ENCODE peak calls at places on chromosome X, in seven cellular contexts. One of them, this sample, is unnamed.

GRCh38 chrX:53294024-53294648 is 12.8 kb upstream of the IQSEC2 start:
- DNase-seq in NB4: peak
- DNase-seq in brain microvascular endothelial cell: peak
- DNase-seq in fibroblast of the aortic adventitia: peak
- DNase-seq in left lung: no peak
- DNase-seq in pancreas: no peak
- DNase-seq in lung: no peak
- DNase-seq in this sample: no peak

GRCh38 chrX:154791467-154791866 is 13.8 kb downstream of the MPP1 start:
- DNase-seq in NB4: no peak
- DNase-seq in brain microvascular endothelial cell: no peak
- DNase-seq in fibroblast of the aortic adventitia: no peak
- DNase-seq in left lung: no peak
- DNase-seq in pancreas: no peak
- DNase-seq in lung: no peak
- DNase-seq in this sample: no peak

GRCh38 chrX:82945332-82945731 is 562.8 kb upstream of the POU3F4 start:
- DNase-seq in NB4: no peak
- DNase-seq in brain microvascular endothelial cell: no peak
- DNase-seq in fibroblast of the aortic adventitia: no peak
- DNase-seq in left lung: no peak
- DNase-seq in pancreas: no peak
- DNase-seq in lung: no peak
- DNase-seq in this sample: no peak

GRCh38 chrX:100911731-100912130 is 17.0 kb downstream of the XKRX start:
- DNase-seq in NB4: no peak
- DNase-seq in brain microvascular endothelial cell: no peak
- DNase-seq in fibroblast of the aortic adventitia: no peak
- DNase-seq in left lung: no peak
- DNase-seq in pancreas: no peak
- DNase-seq in lung: no peak
- DNase-seq in this sample: no peak

GRCh38 chrX:154373340-154374306 is 811 bp downstream of the FLNA start:
- DNase-seq in NB4: peak
- DNase-seq in brain microvascular endothelial cell: peak
- DNase-seq in fibroblast of the aortic adventitia: peak
- DNase-seq in left lung: no peak
- DNase-seq in pancreas: peak
- DNase-seq in lung: peak
- DNase-seq in this sample: peak

GRCh38 chrX:124194209-124194608 is 138.3 kb upstream of the TEX13D start:
- DNase-seq in NB4: no peak
- DNase-seq in brain microvascular endothelial cell: no peak
- DNase-seq in fibroblast of the aortic adventitia: no peak
- DNase-seq in left lung: no peak
- DNase-seq in pancreas: no peak
- DNase-seq in lung: no peak
- DNase-seq in this sample: no peak

GRCh38 chrX:4243759-4244158 is 530.3 kb upstream of the PRKX start:
- DNase-seq in NB4: no peak
- DNase-seq in brain microvascular endothelial cell: no peak
- DNase-seq in fibroblast of the aortic adventitia: no peak
- DNase-seq in left lung: no peak
- DNase-seq in pancreas: no peak
- DNase-seq in lung: no peak
- DNase-seq in this sample: no peak

GRCh38 chrX:80812176-80812575 is 2.5 kb upstream of the BRWD3 start:
- DNase-seq in NB4: peak
- DNase-seq in brain microvascular endothelial cell: peak
- DNase-seq in fibroblast of the aortic adventitia: peak
- DNase-seq in left lung: no peak
- DNase-seq in pancreas: no peak
- DNase-seq in lung: no peak
- DNase-seq in this sample: peak

GRCh38 chrX:57516491-57516890 is 75.3 kb upstream of the ZXDB start:
- DNase-seq in NB4: no peak
- DNase-seq in brain microvascular endothelial cell: no peak
- DNase-seq in fibroblast of the aortic adventitia: no peak
- DNase-seq in left lung: no peak
- DNase-seq in pancreas: no peak
- DNase-seq in lung: no peak
- DNase-seq in this sample: no peak

GRCh38 chrX:74349387-74349786 is 45.4 kb downstream of the ZCCHC13 start:
- DNase-seq in NB4: no peak
- DNase-seq in brain microvascular endothelial cell: peak
- DNase-seq in fibroblast of the aortic adventitia: peak
- DNase-seq in left lung: no peak
- DNase-seq in pancreas: no peak
- DNase-seq in lung: no peak
- DNase-seq in this sample: no peak

GRCh38 chrX:10158279-10158939 is 1.6 kb downstream of the CLCN4 start:
- DNase-seq in NB4: no peak
- DNase-seq in brain microvascular endothelial cell: no peak
- DNase-seq in fibroblast of the aortic adventitia: no peak
- DNase-seq in left lung: peak
- DNase-seq in pancreas: no peak
- DNase-seq in lung: no peak
- DNase-seq in this sample: no peak

GRCh38 chrX:1657367-1658082 is 42.7 kb downstream of the ASMT start:
- DNase-seq in NB4: peak
- DNase-seq in brain microvascular endothelial cell: no peak
- DNase-seq in fibroblast of the aortic adventitia: peak
- DNase-seq in left lung: no peak
- DNase-seq in pancreas: no peak
- DNase-seq in lung: no peak
- DNase-seq in this sample: no peak

GRCh38 chrX:131073607-131074006 is 15.5 kb downstream of the ARHGAP36 start:
- DNase-seq in NB4: no peak
- DNase-seq in brain microvascular endothelial cell: no peak
- DNase-seq in fibroblast of the aortic adventitia: no peak
- DNase-seq in left lung: no peak
- DNase-seq in pancreas: no peak
- DNase-seq in lung: no peak
- DNase-seq in this sample: no peak

GRCh38 chrX:130829526-130830515 is 73.2 kb downstream of the ENOX2 start:
- DNase-seq in NB4: peak
- DNase-seq in brain microvascular endothelial cell: no peak
- DNase-seq in fibroblast of the aortic adventitia: no peak
- DNase-seq in left lung: no peak
- DNase-seq in pancreas: no peak
- DNase-seq in lung: no peak
- DNase-seq in this sample: no peak

GRCh38 chrX:20347486-20347885 is 80.8 kb upstream of the RPS6KA3 start:
- DNase-seq in NB4: no peak
- DNase-seq in brain microvascular endothelial cell: peak
- DNase-seq in fibroblast of the aortic adventitia: peak
- DNase-seq in left lung: no peak
- DNase-seq in pancreas: no peak
- DNase-seq in lung: no peak
- DNase-seq in this sample: no peak

GRCh38 chrX:125620715-125621587 is 301.3 kb downstream of the TEX13C start:
- DNase-seq in NB4: no peak
- DNase-seq in brain microvascular endothelial cell: no peak
- DNase-seq in fibroblast of the aortic adventitia: no peak
- DNase-seq in left lung: no peak
- DNase-seq in pancreas: no peak
- DNase-seq in lung: no peak
- DNase-seq in this sample: no peak

DNA sequence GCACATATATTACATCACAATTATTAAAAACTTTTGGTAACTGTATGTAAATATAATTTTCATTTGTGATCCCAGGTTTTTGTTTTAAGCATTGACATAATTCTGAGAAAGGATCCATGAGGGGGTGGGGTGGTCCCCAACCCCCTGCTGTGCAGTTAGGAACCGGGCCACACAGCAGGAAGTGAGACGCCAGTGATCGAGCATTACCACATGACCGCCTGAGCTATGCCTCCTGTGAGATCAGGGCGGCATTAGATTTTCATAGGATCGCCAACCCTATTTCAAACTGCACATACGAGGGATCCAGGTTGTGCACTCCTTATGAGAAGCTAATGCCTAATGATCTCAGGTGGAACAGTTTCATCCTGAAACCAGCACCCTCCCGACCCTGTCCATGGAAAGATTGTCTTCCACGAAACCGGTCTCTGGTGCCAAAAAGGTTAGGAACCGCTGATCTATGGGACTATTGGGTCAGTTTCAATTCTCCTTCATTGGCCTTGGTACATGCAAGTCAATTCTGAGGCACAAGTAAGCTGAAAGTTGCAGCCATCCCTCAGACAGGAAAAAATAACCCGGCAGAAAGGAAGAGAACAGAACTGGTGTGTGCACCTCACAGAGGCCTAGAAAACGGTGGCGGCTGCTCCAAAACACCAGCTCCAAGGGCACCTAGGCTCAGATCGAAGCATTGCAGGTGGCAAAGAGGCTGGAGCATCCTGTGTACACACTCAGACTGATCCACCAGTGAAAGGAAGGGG is 7.0 kb upstream of the TMSB4X start:
- DNase-seq in NB4: peak
- DNase-seq in brain microvascular endothelial cell: no peak
- DNase-seq in fibroblast of the aortic adventitia: no peak
- DNase-seq in left lung: no peak
- DNase-seq in pancreas: no peak
- DNase-seq in lung: no peak
- DNase-seq in this sample: no peak
- H3K4me3 ChIP-seq in NB4: no peak
- H3K4me3 ChIP-seq in brain microvascular endothelial cell: no peak
- H3K4me3 ChIP-seq in fibroblast of the aortic adventitia: no peak
- H3K4me3 ChIP-seq in left lung: no peak
- H3K4me3 ChIP-seq in pancreas: no peak
- H3K4me3 ChIP-seq in lung: no peak
- H3K4me3 ChIP-seq in this sample: no peak

DNA sequence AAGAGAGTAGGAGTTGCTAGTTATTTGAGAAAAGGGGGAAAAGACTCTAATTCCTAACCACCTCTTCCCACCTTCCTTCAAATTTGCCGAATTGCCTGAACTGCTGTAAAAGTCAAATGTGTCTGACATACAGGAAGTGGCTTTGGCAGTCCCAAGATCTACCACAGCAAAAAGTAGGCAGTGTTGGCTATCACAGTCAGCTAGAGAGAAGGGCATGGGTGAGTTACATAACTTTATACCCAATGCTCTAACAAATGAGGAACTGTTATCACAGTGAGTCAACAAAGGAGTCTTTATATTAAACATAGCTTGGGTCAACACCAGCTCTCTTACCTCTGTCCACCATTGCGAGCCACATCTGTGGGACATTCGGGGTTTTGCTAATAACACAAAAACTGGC is 2.4 kb upstream of the MBNL3 start:
- DNase-seq in NB4: peak
- DNase-seq in brain microvascular endothelial cell: no peak
- DNase-seq in fibroblast of the aortic adventitia: no peak
- DNase-seq in left lung: no peak
- DNase-seq in pancreas: no peak
- DNase-seq in lung: no peak
- DNase-seq in this sample: peak
- TF ChIP-seq CTCF in NB4: peak
- TF ChIP-seq CTCF in brain microvascular endothelial cell: peak
- TF ChIP-seq CTCF in fibroblast of the aortic adventitia: no peak
- TF ChIP-seq CTCF in left lung: no peak
- TF ChIP-seq CTCF in pancreas: no peak
- TF ChIP-seq CTCF in lung: no peak
- TF ChIP-seq CTCF in this sample: peak

DNA sequence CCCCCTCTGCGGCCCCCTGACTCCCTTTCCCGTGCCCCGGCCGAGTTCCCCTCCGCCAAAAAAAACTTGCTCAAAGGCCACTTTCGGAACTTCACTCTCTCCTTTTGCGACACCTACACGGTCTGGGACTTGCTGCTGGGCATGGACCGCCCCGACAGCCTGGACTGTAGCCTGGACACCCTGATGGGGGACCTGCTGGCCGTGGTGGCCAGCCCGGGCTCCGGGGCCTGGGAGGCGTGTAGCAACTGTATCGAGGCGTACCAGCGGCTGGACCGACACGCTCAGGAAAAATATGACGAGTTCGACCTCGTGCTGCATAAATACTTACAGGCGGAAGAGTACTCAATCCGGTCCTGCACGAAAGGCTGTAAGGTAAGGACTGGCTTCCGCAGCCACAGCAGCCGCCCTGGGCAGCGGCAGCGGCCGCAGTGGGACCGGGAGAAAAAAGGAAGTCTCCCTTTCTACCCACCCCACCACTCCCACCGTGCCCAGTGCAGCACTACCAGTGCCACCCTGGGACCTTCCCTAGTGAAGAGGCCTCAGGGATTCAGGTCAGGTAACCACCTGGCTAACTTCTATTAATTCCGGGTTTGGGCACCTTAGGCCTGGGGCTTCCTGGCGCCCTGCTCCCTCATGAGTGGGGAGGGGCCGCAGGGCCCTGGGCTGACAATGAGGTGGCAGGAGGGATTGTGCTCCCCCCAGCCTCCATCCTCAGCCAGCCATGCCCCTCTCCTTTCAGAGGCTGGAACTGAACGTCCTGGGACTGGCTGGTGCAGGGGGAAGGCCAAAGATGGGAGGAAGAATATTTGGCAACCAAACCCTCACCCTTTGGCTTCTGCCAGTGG is 1.9 kb downstream of the NALF2 start:
- DNase-seq in NB4: no peak
- DNase-seq in brain microvascular endothelial cell: no peak
- DNase-seq in fibroblast of the aortic adventitia: no peak
- DNase-seq in left lung: no peak
- DNase-seq in pancreas: no peak
- DNase-seq in lung: peak
- DNase-seq in this sample: no peak
- H3K4me3 ChIP-seq in NB4: no peak
- H3K4me3 ChIP-seq in brain microvascular endothelial cell: no peak
- H3K4me3 ChIP-seq in fibroblast of the aortic adventitia: no peak
- H3K4me3 ChIP-seq in left lung: no peak
- H3K4me3 ChIP-seq in pancreas: peak
- H3K4me3 ChIP-seq in lung: no peak
- H3K4me3 ChIP-seq in this sample: no peak

DNA sequence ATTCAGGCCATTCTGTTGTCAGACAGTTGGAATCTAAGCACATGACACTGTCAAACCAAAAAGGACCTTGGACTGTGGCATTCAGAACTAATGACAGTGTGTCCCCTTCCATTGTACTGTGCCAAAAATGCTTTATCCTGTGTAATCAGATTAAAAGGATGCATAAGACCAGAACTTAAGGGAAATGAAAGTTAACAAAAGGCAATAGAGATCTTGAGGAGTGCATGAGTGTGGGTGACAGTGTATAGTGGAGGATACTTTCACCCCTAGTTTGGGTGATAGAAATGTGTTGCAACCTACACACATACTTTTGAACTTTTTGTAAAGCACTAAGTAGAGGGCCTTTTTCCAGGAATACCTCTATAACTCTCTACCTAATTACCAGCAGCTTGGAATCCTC is 4.5 kb downstream of the CYSLTR1 start:
- DNase-seq in NB4: no peak
- DNase-seq in brain microvascular endothelial cell: no peak
- DNase-seq in fibroblast of the aortic adventitia: no peak
- DNase-seq in left lung: no peak
- DNase-seq in pancreas: no peak
- DNase-seq in lung: no peak
- DNase-seq in this sample: no peak
- TF ChIP-seq CTCF in NB4: no peak
- TF ChIP-seq CTCF in brain microvascular endothelial cell: no peak
- TF ChIP-seq CTCF in fibroblast of the aortic adventitia: no peak
- TF ChIP-seq CTCF in left lung: no peak
- TF ChIP-seq CTCF in pancreas: no peak
- TF ChIP-seq CTCF in lung: no peak
- TF ChIP-seq CTCF in this sample: no peak

GRCh38 chrX:40148439-40149285 is 50.9 kb upstream of the BCOR start:
- DNase-seq in NB4: peak
- DNase-seq in brain microvascular endothelial cell: no peak
- DNase-seq in fibroblast of the aortic adventitia: no peak
- DNase-seq in left lung: no peak
- DNase-seq in pancreas: no peak
- DNase-seq in lung: no peak
- DNase-seq in this sample: no peak
- H3K4me3 ChIP-seq in NB4: peak
- H3K4me3 ChIP-seq in brain microvascular endothelial cell: no peak
- H3K4me3 ChIP-seq in fibroblast of the aortic adventitia: no peak
- H3K4me3 ChIP-seq in left lung: no peak
- H3K4me3 ChIP-seq in pancreas: no peak
- H3K4me3 ChIP-seq in lung: no peak
- H3K4me3 ChIP-seq in this sample: no peak

This sample was measured in Caco-2.